ENCODE peak calls at places on chromosome 11, in six cellular contexts. D is A549, G is psoas muscle, C is GM12878, E is tibial artery, X is testis. F is an unnamed sample.

GRCh38 chr11:3865388-3866193 is 10.1 kb downstream of the STIM1 start:
- DNase-seq in D (no peak), G (no peak), C (no peak), E (no peak), X (no peak), F (peak; percentile 78)

GRCh38 chr11:74269161-74269809 is 42.2 kb downstream of the P4HA3 start:
- DNase-seq in D (peak; percentile 78), G (no peak), C (no peak), E (no peak), X (no peak), F (no peak)

GRCh38 chr11:76629133-76629852 is 41.3 kb downstream of the LRRC32 start:
- DNase-seq in D (no peak), G (peak; percentile 74), C (peak; percentile 38), E (peak; percentile 85), X (no peak), F (peak; percentile 15)

GRCh38 chr11:77198440-77198849 is 70.4 kb downstream of the MYO7A start:
- DNase-seq in D (peak; percentile 53), G (no peak), C (no peak), E (peak; percentile 39), X (no peak), F (peak; percentile 19)

GRCh38 chr11:121366970-121367369 is 74.4 kb downstream of the SC5D start:
- DNase-seq in D (no peak), G (no peak), C (no peak), E (no peak), X (no peak), F (peak; percentile 81)

GRCh38 chr11:9874466-9874865 is 210.6 kb downstream of the SWAP70 start:
- DNase-seq in D (no peak), G (no peak), C (no peak), E (no peak), X (no peak), F (no peak)

GRCh38 chr11:46330154-46330886 is 16.9 kb upstream of the DGKZ start:
- DNase-seq in D (no peak), G (no peak), C (no peak), E (no peak), X (no peak), F (no peak)

GRCh38 chr11:8083871-8084281 is 2.9 kb downstream of the TUB start:
- DNase-seq in D (no peak), G (no peak), C (no peak), E (no peak), X (no peak), F (no peak)

GRCh38 chr11:11478021-11478420 is 125.0 kb upstream of the CSNK2A3 start:
- DNase-seq in D (no peak), G (no peak), C (no peak), E (no peak), X (no peak), F (no peak)

GRCh38 chr11:8826145-8826786 is 84.7 kb upstream of the AKIP1 start:
- DNase-seq in D (peak; percentile 24), G (no peak), C (no peak), E (no peak), X (no peak), F (no peak)

GRCh38 chr11:12693485-12694181 is 19.4 kb downstream of the TEAD1 start:
- DNase-seq in D (peak; percentile 83), G (peak; percentile 66), C (no peak), E (peak; percentile 71), X (peak; percentile 44), F (peak; percentile 44)

GRCh38 chr11:133249065-133249464 is 283.2 kb downstream of the OPCML start:
- DNase-seq in D (no peak), G (no peak), C (no peak), E (no peak), X (no peak), F (no peak)

GRCh38 chr11:69654660-69655478 is 13.9 kb downstream of the CCND1 start:
- DNase-seq in D (peak; percentile 95), G (peak; percentile 38), C (no peak), E (peak; percentile 48), X (no peak), F (no peak)

GRCh38 chr11:69653406-69653960 is 12.5 kb downstream of the CCND1 start:
- DNase-seq in D (no peak), G (no peak), C (no peak), E (peak; percentile 47), X (no peak), F (no peak)

GRCh38 chr11:69651834-69652620 is 11.1 kb downstream of the CCND1 start:
- DNase-seq in D (no peak), G (peak; percentile 18), C (no peak), E (peak; percentile 23), X (no peak), F (no peak)

GRCh38 chr11:69654001-69654659 is 13.2 kb downstream of the CCND1 start:
- DNase-seq in D (peak; percentile 83), G (peak; percentile 50), C (no peak), E (peak; percentile 62), X (no peak), F (no peak)

DNA sequence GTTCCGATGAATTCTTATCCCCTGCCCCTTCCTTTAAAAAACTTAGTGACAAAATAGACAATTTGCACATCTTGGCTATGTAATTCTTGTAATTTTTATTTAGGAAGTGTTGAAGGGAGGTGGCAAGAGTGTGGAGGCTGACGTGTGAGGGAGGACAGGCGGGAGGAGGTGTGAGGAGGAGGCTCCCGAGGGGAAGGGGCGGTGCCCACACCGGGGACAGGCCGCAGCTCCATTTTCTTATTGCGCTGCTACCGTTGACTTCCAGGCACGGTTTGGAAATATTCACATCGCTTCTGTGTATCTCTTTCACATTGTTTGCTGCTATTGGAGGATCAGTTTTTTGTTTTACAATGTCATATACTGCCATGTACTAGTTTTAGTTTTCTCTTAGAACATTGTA is 12.0 kb downstream of the CCND1 start:
- DNase-seq in D (peak; percentile 54), G (no peak), C (no peak), E (no peak), X (no peak), F (no peak)
- H3K4me1 ChIP-seq in D (peaks cover 75% of the 10 kb centered on the region), G (no peaks in the 10 kb centered on the region), C (no peaks in the 10 kb centered on the region), E (no peaks in the 10 kb centered on the region), X (no peaks in the 10 kb centered on the region), F (no peaks in the 10 kb centered on the region)

GRCh38 chr11:16790484-16791240 is 52.2 kb downstream of the C11orf58 start:
- DNase-seq in D (no peak), G (no peak), C (no peak), E (no peak), X (no peak), F (peak; percentile 30)
- H3K27ac ChIP-seq in D (peak overlapping the region; percentile 72), G (no peak overlapping the region), C (no peak overlapping the region), E (peak overlapping the region; percentile 71), X (peak overlapping the region; percentile 8), F (peak overlapping the region; percentile 87)

DNA sequence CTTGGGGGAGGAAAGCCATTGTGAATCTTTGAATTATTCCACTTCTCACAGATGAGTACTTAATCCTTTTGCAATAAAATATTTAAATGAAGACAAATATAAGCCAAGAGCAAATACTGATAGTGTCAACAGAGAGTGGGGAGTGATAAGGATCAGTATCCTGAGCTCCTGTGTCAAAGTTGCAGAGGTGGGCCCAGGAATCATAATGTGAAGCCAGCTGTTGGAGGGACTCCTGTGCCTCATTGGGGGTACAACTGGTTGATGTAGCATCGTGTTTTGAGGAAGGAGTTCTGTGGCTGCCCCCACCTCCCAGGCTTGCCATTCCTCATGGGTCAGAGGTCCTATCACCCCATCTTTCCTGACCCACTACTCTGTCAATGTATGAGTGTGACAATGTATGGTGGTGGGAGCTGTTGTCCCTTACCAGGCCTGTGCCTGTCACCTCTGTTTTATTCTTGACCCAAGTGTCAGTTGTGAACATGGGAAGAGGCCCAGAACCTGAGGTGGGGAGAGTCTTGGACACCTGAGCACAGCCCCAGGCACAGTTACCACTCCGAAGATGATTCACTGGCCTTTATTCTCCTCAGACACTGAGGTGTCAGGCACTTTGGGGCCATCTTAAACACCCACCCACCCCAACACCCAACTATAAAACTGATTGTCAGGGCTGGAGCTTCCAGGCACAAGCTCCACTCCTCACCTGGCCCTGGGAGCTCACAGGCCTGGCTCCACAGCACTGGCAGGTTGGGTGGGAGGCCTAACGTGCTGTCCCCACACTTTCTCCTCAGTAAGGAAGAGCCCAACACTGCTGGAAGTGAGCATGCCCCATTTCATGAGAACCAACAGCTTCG is 38.4 kb downstream of the KCNQ1OT1 start:
- DNase-seq in D (no peak), G (no peak), C (no peak), E (no peak), X (no peak), F (no peak)
- H3K9me3 ChIP-seq in D (peaks cover 74% of the 10 kb centered on the region), G (peaks cover 14% of the 10 kb centered on the region), C (peaks cover 9% of the 10 kb centered on the region), E (peaks cover 48% of the 10 kb centered on the region), X (no peaks in the 10 kb centered on the region), F (no peaks in the 10 kb centered on the region)

GRCh38 chr11:130164221-130164570 is 4.6 kb downstream of the ST14 start:
- DNase-seq in D (no peak), G (no peak), C (no peak), E (no peak), X (no peak), F (peak; percentile 50)
- H3K4me1 ChIP-seq in D (peaks cover 24% of the 10 kb centered on the region), G (no peaks in the 10 kb centered on the region), C (peaks cover 6% of the 10 kb centered on the region), E (no peaks in the 10 kb centered on the region), X (peaks cover 4% of the 10 kb centered on the region), F (peaks cover 36% of the 10 kb centered on the region)

GRCh38 chr11:64880240-64881001 is 2.0 kb upstream of the EHD1 start:
- DNase-seq in D (no peak), G (peak; percentile 75), C (no peak), E (peak; percentile 68), X (peak; percentile 57), F (no peak)
- H3K27ac ChIP-seq in D (no peak overlapping the region), G (peak overlapping the region; percentile 97), C (peak overlapping the region; percentile 97), E (peak overlapping the region; percentile 8), X (peak overlapping the region; percentile 87), F (peak overlapping the region; percentile 75)

GRCh38 chr11:134558258-134558835 is 146.3 kb upstream of the B3GAT1 start:
- DNase-seq in D (no peak), G (no peak), C (no peak), E (no peak), X (no peak), F (no peak)
- H3K9me3 ChIP-seq in D (no peaks in the 10 kb centered on the region), G (no peaks in the 10 kb centered on the region), C (no peaks in the 10 kb centered on the region), E (no peaks in the 10 kb centered on the region), X (no peaks in the 10 kb centered on the region), F (no peaks in the 10 kb centered on the region)

DNA sequence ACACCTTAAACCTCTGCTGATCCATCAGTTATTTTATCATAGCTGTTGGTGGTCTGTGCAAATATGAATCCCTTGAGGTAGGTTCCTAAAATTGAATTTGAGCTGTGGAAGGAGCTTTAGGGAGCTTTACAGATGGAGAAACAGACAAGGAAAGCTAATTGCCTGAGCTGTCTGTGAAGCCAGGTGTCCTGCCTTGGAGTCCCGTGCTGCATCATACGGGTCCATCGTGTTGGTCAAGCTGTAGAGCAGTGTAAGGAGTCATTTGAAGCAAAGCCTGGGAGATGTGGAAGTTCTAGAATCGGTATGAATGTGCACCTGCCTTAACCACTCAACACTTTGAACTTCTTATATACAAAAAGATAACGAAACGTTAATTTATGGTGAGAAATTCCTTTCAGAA is 1.0 kb downstream of the POLA2 start:
- DNase-seq in D (no peak), G (no peak), C (no peak), E (no peak), X (no peak), F (no peak)
- H3K4me1 ChIP-seq in D (peaks cover 11% of the 10 kb centered on the region), G (peaks cover 6% of the 10 kb centered on the region), C (peaks cover 3% of the 10 kb centered on the region), E (no peaks in the 10 kb centered on the region), X (peaks cover 11% of the 10 kb centered on the region), F (peaks cover 13% of the 10 kb centered on the region)

F was measured in thyroid gland.